ENCODE peak calls at places on chromosomes 1 and 21, in seven cellular contexts. N, U, L, V, S, F and X are unnamed samples. For H3K4me1, the result is how much of the 10 kb centered on the place peaks cover.

GRCh38 chr1:157311730-157312269 is 173.6 kb upstream of the ETV3 start:
- DNase-seq in N (no peak), U (no peak), L (no peak), V (no peak), S (no peak), F (no peak), X (no peak)

GRCh38 chr1:30809514-30810263 is 52.1 kb upstream of the LAPTM5 start:
- DNase-seq in N (no peak), U (no peak), L (no peak), V (peak), S (no peak), F (no peak), X (no peak)

GRCh38 chr1:19436716-19437476 is 48.4 kb downstream of the CAPZB start:
- DNase-seq in N (peak), U (peak), L (peak), V (peak), S (peak), F (peak), X (no peak)

GRCh38 chr1:228101994-228102790 is 933 bp downstream of the C1orf35 start:
- DNase-seq in N (peak), U (peak), L (peak), V (peak), S (no peak), F (no peak), X (peak)

GRCh38 chr1:219771039-219771438 is 157.3 kb downstream of the SLC30A10 start:
- DNase-seq in N (peak), U (no peak), L (no peak), V (peak), S (no peak), F (no peak), X (no peak)

GRCh38 chr1:22976461-22977243 is 4.0 kb upstream of the LACTBL1 start:
- DNase-seq in N (peak), U (peak), L (peak), V (peak), S (peak), F (peak), X (no peak)

GRCh38 chr21:42561742-42562141 is 48.1 kb downstream of the SLC37A1 start:
- DNase-seq in N (no peak), U (no peak), L (peak), V (no peak), S (peak), F (no peak), X (no peak)

GRCh38 chr1:193827516-193827915 is 641.1 kb upstream of the B3GALT2 start:
- DNase-seq in N (no peak), U (no peak), L (no peak), V (no peak), S (no peak), F (no peak), X (no peak)

GRCh38 chr1:41668967-41669366 is 184.5 kb upstream of the EDN2 start:
- DNase-seq in N (no peak), U (no peak), L (no peak), V (no peak), S (no peak), F (no peak), X (no peak)

GRCh38 chr1:185843297-185843869 is 109.2 kb downstream of the HMCN1 start:
- DNase-seq in N (no peak), U (no peak), L (no peak), V (no peak), S (no peak), F (no peak), X (no peak)

GRCh38 chr1:84918706-84919105 is 25.7 kb upstream of the LPAR3 start:
- DNase-seq in N (no peak), U (no peak), L (no peak), V (no peak), S (no peak), F (no peak), X (no peak)

GRCh38 chr1:191662746-191663145 is 495.5 kb upstream of the RGS18 start:
- DNase-seq in N (no peak), U (no peak), L (no peak), V (no peak), S (no peak), F (no peak), X (no peak)

GRCh38 chr21:26810266-26810665 is 34.9 kb downstream of the ADAMTS1 start:
- DNase-seq in N (no peak), U (no peak), L (no peak), V (no peak), S (no peak), F (no peak), X (no peak)

GRCh38 chr21:26845066-26845749 is at the start of gene ADAMTS1:
- DNase-seq in N (peak), U (peak), L (peak), V (peak), S (peak), F (peak), X (no peak)

GRCh38 chr21:43930074-43930847 is 65.2 kb downstream of the AGPAT3 start:
- DNase-seq in N (no peak), U (no peak), L (no peak), V (no peak), S (no peak), F (no peak), X (no peak)

GRCh38 chr1:118947790-118948189 is 40.4 kb downstream of the TBX15 start:
- DNase-seq in N (no peak), U (no peak), L (no peak), V (peak), S (no peak), F (no peak), X (no peak)

GRCh38 chr1:223233410-223234163 is 90.5 kb upstream of the TLR5 start:
- DNase-seq in N (peak), U (peak), L (no peak), V (peak), S (no peak), F (no peak), X (no peak)

GRCh38 chr1:28642056-28642846 is 616 bp downstream of the TAF12 start:
- DNase-seq in N (peak), U (no peak), L (no peak), V (no peak), S (no peak), F (no peak), X (no peak)

GRCh38 chr1:232793944-232794343 is 11.3 kb upstream of the MAP10 start:
- DNase-seq in N (peak), U (no peak), L (peak), V (peak), S (no peak), F (no peak), X (no peak)

GRCh38 chr1:7576946-7577657 is 194.0 kb upstream of the VAMP3 start:
- DNase-seq in N (peak), U (no peak), L (no peak), V (no peak), S (peak), F (no peak), X (no peak)

GRCh38 chr21:24076179-24076578 is 1531.1 kb downstream of the MRPL39 start:
- DNase-seq in N (no peak), U (no peak), L (no peak), V (no peak), S (no peak), F (no peak), X (no peak)

GRCh38 chr1:110872366-110872744 is 593 bp upstream of the CD53 start:
- DNase-seq in N (no peak), U (no peak), L (no peak), V (no peak), S (no peak), F (no peak), X (no peak)

GRCh38 chr1:231691618-231692259 is 65.1 kb downstream of the DISC1 start:
- DNase-seq in N (peak), U (no peak), L (no peak), V (peak), S (no peak), F (peak), X (no peak)

GRCh38 chr1:224696891-224697765 is 81.0 kb downstream of the CNIH3 start:
- DNase-seq in N (no peak), U (no peak), L (no peak), V (peak), S (no peak), F (no peak), X (no peak)

GRCh38 chr1:162157469-162157868 is 88.0 kb downstream of the NOS1AP start:
- DNase-seq in N (no peak), U (no peak), L (no peak), V (no peak), S (no peak), F (no peak), X (no peak)

GRCh38 chr1:109523706-109524105 is 14.2 kb upstream of the AMIGO1 start:
- DNase-seq in N (no peak), U (no peak), L (no peak), V (no peak), S (no peak), F (no peak), X (no peak)

GRCh38 chr1:37875833-37876232 is 16.4 kb upstream of the MTF1 start:
- DNase-seq in N (peak), U (no peak), L (no peak), V (peak), S (no peak), F (no peak), X (no peak)

GRCh38 chr1:16115468-16116363 is 40.2 kb downstream of the EPHA2 start:
- DNase-seq in N (no peak), U (no peak), L (no peak), V (no peak), S (no peak), F (no peak), X (no peak)

GRCh38 chr1:30704765-30705509 is 18.4 kb downstream of the MATN1 start:
- DNase-seq in N (no peak), U (no peak), L (no peak), V (no peak), S (peak), F (no peak), X (no peak)

GRCh38 chr21:41437754-41438153 is 11.7 kb downstream of the MX1 start:
- DNase-seq in N (no peak), U (no peak), L (no peak), V (no peak), S (no peak), F (no peak), X (no peak)

GRCh38 chr1:159171688-159172501 is 480 bp downstream of the CADM3 start:
- DNase-seq in N (no peak), U (no peak), L (no peak), V (no peak), S (no peak), F (no peak), X (no peak)
- H3K27ac ChIP-seq in N (peak), U (no peak), L (peak), V (no peak), S (no peak), F (peak), X (no peak)

GRCh38 chr1:201634261-201634660 is 95.3 kb downstream of the NAV1 start:
- DNase-seq in N (no peak), U (no peak), L (no peak), V (no peak), S (no peak), F (no peak), X (no peak)
- H3K4me1 ChIP-seq in N (under half), U (under half), L (under half), V (under half), S (under half), F (under half), X (under half)

GRCh38 chr1:235049217-235049616 is 79.4 kb downstream of the TOMM20 start:
- DNase-seq in N (no peak), U (no peak), L (no peak), V (no peak), S (no peak), F (no peak), X (no peak)

GRCh38 chr1:235051521-235051920 is 77.1 kb downstream of the TOMM20 start:
- DNase-seq in N (no peak), U (peak), L (no peak), V (no peak), S (no peak), F (no peak), X (no peak)

GRCh38 chr1:235054466-235054865 is 74.2 kb downstream of the TOMM20 start:
- DNase-seq in N (no peak), U (no peak), L (no peak), V (peak), S (no peak), F (no peak), X (no peak)

GRCh38 chr1:235052067-235053008 is 76.3 kb downstream of the TOMM20 start:
- DNase-seq in N (no peak), U (no peak), L (no peak), V (no peak), S (no peak), F (no peak), X (no peak)

GRCh38 chr1:235050911-235051360 is 77.7 kb downstream of the TOMM20 start:
- DNase-seq in N (no peak), U (no peak), L (no peak), V (no peak), S (no peak), F (no peak), X (no peak)
- H3K27ac ChIP-seq in N (peak), U (no peak), L (no peak), V (no peak), S (no peak), F (no peak), X (no peak)

GRCh38 chr1:226692067-226692792 is 46.9 kb downstream of the ITPKB start:
- DNase-seq in N (no peak), U (no peak), L (no peak), V (no peak), S (no peak), F (no peak), X (no peak)
- H3K4me1 ChIP-seq in N (under half), U (under half), L (half or more), V (under half), S (half or more), F (half or more), X (half or more)

GRCh38 chr1:51235611-51236547 is at the start of gene RNF11:
- DNase-seq in N (peak), U (peak), L (peak), V (peak), S (peak), F (peak), X (peak)
- H3K27ac ChIP-seq in N (peak), U (peak), L (peak), V (peak), S (peak), F (peak), X (peak)

GRCh38 chr1:202577381-202577780 is 132.9 kb downstream of the SYT2 start:
- DNase-seq in N (no peak), U (no peak), L (no peak), V (peak), S (no peak), F (no peak), X (no peak)
- H3K4me1 ChIP-seq in N (under half), U (under half), L (under half), V (under half), S (half or more), F (under half), X (under half)

GRCh38 chr1:64471218-64471719 is 1.3 kb downstream of the CACHD1 start:
- DNase-seq in N (no peak), U (peak), L (peak), V (peak), S (peak), F (no peak), X (no peak)
- H3K27ac ChIP-seq in N (no peak), U (no peak), L (peak), V (no peak), S (peak), F (peak), X (no peak)

GRCh38 chr1:66335859-66336640 is 197.9 kb upstream of the SGIP1 start:
- DNase-seq in N (peak), U (no peak), L (peak), V (no peak), S (peak), F (peak), X (peak)

GRCh38 chr1:66332524-66332853 is 201.5 kb upstream of the SGIP1 start:
- DNase-seq in N (no peak), U (no peak), L (no peak), V (no peak), S (no peak), F (no peak), X (no peak)

GRCh38 chr1:66335125-66335524 is 198.8 kb upstream of the SGIP1 start:
- DNase-seq in N (no peak), U (no peak), L (no peak), V (no peak), S (no peak), F (no peak), X (no peak)

GRCh38 chr1:66333463-66334232 is 200.3 kb upstream of the SGIP1 start:
- DNase-seq in N (no peak), U (no peak), L (peak), V (no peak), S (no peak), F (no peak), X (no peak)

DNA sequence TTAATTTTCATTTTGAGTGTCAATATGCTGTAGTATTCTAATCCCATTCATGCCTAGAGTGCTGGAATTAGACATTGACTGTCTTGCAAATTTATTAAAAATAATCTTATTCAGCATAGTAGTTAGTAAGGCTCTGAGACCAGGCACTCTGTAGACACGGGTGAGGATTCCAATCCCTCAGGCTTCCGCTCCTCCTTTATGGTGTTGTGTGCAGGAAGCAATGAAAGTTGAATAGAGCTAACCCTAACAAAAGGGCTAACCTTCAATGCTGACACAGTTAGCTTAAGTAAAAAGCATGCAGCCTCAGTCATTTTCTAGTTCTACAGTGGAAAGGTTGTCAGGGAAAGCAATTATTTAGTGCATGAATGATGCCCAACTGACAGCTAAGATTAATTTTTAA is 199.6 kb upstream of the SGIP1 start:
- DNase-seq in N (no peak), U (no peak), L (no peak), V (no peak), S (no peak), F (no peak), X (no peak)
- H3K4me1 ChIP-seq in N (under half), U (under half), L (half or more), V (under half), S (half or more), F (under half), X (under half)

DNA sequence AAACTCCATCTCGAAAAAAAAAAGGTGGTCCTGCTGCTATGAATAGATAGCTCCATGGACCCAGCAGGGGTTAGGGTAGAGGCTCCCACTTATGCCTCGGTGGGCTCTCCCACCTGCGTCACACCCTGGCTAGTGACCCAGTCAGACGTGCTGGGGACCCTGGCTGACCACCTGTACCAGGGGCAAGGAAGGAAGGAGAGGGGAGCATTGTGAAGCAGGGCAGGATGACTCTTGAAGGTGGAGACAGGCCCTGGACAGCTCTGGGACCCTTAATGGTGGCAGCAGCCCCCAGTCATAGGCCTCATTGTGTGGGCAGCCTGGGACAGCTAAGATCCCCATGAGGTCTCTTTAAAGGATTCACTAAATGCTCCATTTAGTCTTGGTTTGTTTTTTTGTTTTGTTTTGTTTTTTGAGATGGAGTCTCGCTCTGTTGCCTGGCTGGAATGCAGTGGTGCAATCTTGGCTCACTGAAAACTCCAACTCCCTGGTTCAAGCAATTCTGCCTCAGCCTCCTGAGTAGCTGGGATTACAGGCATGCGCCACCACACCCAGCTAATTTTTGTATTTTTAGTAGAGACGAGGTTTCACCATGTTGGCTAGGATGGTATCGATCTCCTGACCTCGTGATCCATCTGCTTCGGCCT is 10.4 kb upstream of the SNAPIN start:
- DNase-seq in N (no peak), U (peak), L (no peak), V (no peak), S (peak), F (no peak), X (no peak)
- H3K27ac ChIP-seq in N (no peak), U (peak), L (no peak), V (no peak), S (no peak), F (no peak), X (no peak)

GRCh38 chr1:66929999-66930822 is 5.4 kb downstream of the MIER1 start:
- DNase-seq in N (peak), U (peak), L (peak), V (peak), S (peak), F (peak), X (peak)
- H3K4me1 ChIP-seq in N (under half), U (under half), L (half or more), V (half or more), S (half or more), F (under half), X (under half)